ENCODE peak calls at places on chromosomes 2 and 18, in seven cellular contexts. T is foreskin keratinocyte; C is uterus; A is sigmoid colon; F is tibial artery; E is mesendoderm; P is CD8-positive, alpha-beta memory T cell. L is an unnamed sample.

GRCh38 chr2:227106845-227107759 is 56.9 kb downstream of the COL4A4 start:
- DNase-seq in F (no peak), E (peak; percentile 80), C (no peak), P (no peak), A (no peak), T (peak; percentile 8), L (no peak)

GRCh38 chr2:151810506-151810905 is 17.7 kb downstream of the ARL5A start:
- DNase-seq in E (no peak), F (no peak), P (no peak), A (no peak), C (no peak), T (no peak), L (no peak)

GRCh38 chr2:233139875-233140585 is 79.9 kb downstream of the INPP5D start:
- DNase-seq in A (no peak), P (no peak), F (no peak), C (no peak), E (no peak), T (no peak), L (no peak)

GRCh38 chr2:25041307-25041927 is 459 bp upstream of the EFR3B start:
- DNase-seq in A (peak; percentile 80), P (peak; percentile 15), F (peak; percentile 29), C (peak; percentile 54), E (peak; percentile 84), T (no peak), L (no peak)

GRCh38 chr2:227402959-227403358 is 15.2 kb upstream of the SCYGR1 start:
- DNase-seq in F (no peak), A (no peak), C (no peak), E (peak; percentile 35), P (no peak), T (peak; percentile 54), L (no peak)

GRCh38 chr2:205650450-205650849 is 31.9 kb upstream of the NRP2 start:
- DNase-seq in P (no peak), T (no peak), E (peak; percentile 90), A (no peak), C (no peak), F (no peak), L (no peak)

GRCh38 chr2:96985630-96986385 is 572 bp downstream of the FAM178B start:
- DNase-seq in E (no peak), C (peak; percentile 71), F (no peak), P (no peak), A (no peak), T (no peak), L (no peak)

GRCh38 chr2:110755494-110756078 is 23.2 kb downstream of the ACOXL start:
- DNase-seq in T (no peak), P (no peak), E (no peak), F (no peak), A (no peak), C (no peak), L (no peak)

GRCh38 chr2:19850526-19851050 is 51.2 kb downstream of the TTC32 start:
- DNase-seq in T (no peak), P (no peak), C (no peak), F (no peak), A (no peak), E (no peak), L (no peak)

GRCh38 chr18:36766836-36767235 is 62.0 kb downstream of the TPGS2 start:
- DNase-seq in T (no peak), A (no peak), P (no peak), C (no peak), F (no peak), E (no peak), L (no peak)

GRCh38 chr2:173264603-173265366 is 89.9 kb upstream of the CDCA7 start:
- DNase-seq in E (peak; percentile 52), P (no peak), A (no peak), C (no peak), F (peak; percentile 42), T (no peak), L (no peak)

GRCh38 chr2:174597347-174598047 is at the start of gene WIPF1:
- DNase-seq in P (peak; percentile 57), F (no peak), T (no peak), A (no peak), E (no peak), C (no peak), L (no peak)

GRCh38 chr2:238569415-238570195 is 142.9 kb downstream of the ASB1 start:
- DNase-seq in A (no peak), F (peak; percentile 68), P (no peak), T (no peak), E (no peak), C (no peak), L (peak; percentile 71)

GRCh38 chr18:58499527-58499926 is 129.4 kb downstream of the ALPK2 start:
- DNase-seq in A (no peak), P (no peak), T (no peak), F (no peak), E (no peak), C (no peak), L (no peak)

GRCh38 chr2:131402320-131403049 is 38.5 kb upstream of the RAB6D start:
- DNase-seq in A (no peak), T (no peak), C (no peak), E (no peak), P (no peak), F (no peak), L (no peak)

GRCh38 chr2:151614606-151615306 is 119.5 kb downstream of the NEB start:
- DNase-seq in P (no peak), C (no peak), T (no peak), F (no peak), A (no peak), E (no peak), L (no peak)

GRCh38 chr18:75160315-75160714 is 48.6 kb downstream of the PTGR3 start:
- DNase-seq in A (no peak), F (no peak), P (no peak), E (peak; percentile 10), C (no peak), T (no peak), L (no peak)

GRCh38 chr2:79223539-79223938 is 64.0 kb upstream of the REG3A start:
- DNase-seq in F (no peak), A (no peak), P (no peak), E (no peak), T (no peak), C (no peak), L (no peak)

GRCh38 chr2:170813611-170814550 is 2.8 kb upstream of the GAD1 start:
- DNase-seq in E (peak; percentile 97), C (no peak), F (no peak), A (no peak), T (no peak), P (no peak), L (no peak)

GRCh38 chr2:197453914-197454398 is 604 bp downstream of the COQ10B start:
- DNase-seq in P (peak; percentile 75), E (peak; percentile 95), T (no peak), A (peak; percentile 93), C (peak; percentile 77), F (peak; percentile 83), L (no peak)

GRCh38 chr2:161250864-161251436 is 57.3 kb upstream of the PSMD14 start:
- DNase-seq in F (no peak), T (peak; percentile 67), P (no peak), C (no peak), A (no peak), E (peak; percentile 92), L (no peak)

GRCh38 chr2:44741507-44741906 is 200.0 kb upstream of the SIX3 start:
- DNase-seq in C (no peak), T (no peak), E (no peak), P (no peak), A (no peak), F (no peak), L (no peak)

DNA sequence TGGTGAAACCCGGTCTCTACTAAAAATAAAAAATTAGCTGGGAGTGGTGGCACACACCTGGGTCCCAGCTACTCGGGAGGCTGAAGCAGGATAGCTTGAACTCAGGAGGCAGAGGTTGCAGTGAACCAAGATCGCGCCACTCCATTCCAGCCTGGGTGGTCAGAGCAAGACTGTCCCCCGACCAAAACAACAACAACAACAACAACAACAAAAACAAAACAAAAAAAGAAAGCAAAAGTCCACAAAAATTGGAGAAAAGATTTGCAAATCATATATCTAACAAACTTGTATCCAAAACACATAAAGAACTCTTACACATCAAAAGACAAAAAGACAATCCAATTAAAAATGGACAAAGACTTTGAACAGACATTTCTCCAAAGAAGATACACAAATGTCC is 10.4 kb downstream of the PPM1G start:
- DNase-seq in A (no peak), C (no peak), P (no peak), F (no peak), E (no peak), T (no peak), L (no peak)
- H3K27ac ChIP-seq in A (no peak overlapping the region), C (no peak overlapping the region), P (no peak overlapping the region), F (no peak overlapping the region), E (no peak overlapping the region), T (no peak overlapping the region), L (no peak overlapping the region)

GRCh38 chr2:203993011-203993410 is 56.4 kb downstream of the ICOS start:
- DNase-seq in C (no peak), E (no peak), T (no peak), P (no peak), F (no peak), A (no peak), L (no peak)
- H3K27ac ChIP-seq in C (no peak overlapping the region), E (no peak overlapping the region), T (no peak overlapping the region), P (no peak overlapping the region), F (no peak overlapping the region), A (no peak overlapping the region), L (no peak overlapping the region)

GRCh38 chr2:39306626-39307025 is 62.9 kb upstream of the CDKL4 start:
- DNase-seq in P (no peak), C (no peak), E (peak; percentile 51), F (no peak), A (no peak), T (no peak), L (no peak)
- H3K27ac ChIP-seq in P (no peak overlapping the region), C (no peak overlapping the region), E (no peak overlapping the region), F (no peak overlapping the region), A (no peak overlapping the region), T (no peak overlapping the region), L (no peak overlapping the region)

GRCh38 chr18:13451661-13452447 is 233.3 kb downstream of the LDLRAD4 start:
- DNase-seq in E (peak; percentile 37), T (no peak), A (peak; percentile 58), P (no peak), C (no peak), F (no peak), L (no peak)
- H3K27ac ChIP-seq in E (no peak overlapping the region), T (no peak overlapping the region), A (peak overlapping the region; percentile 31), P (no peak overlapping the region), C (no peak overlapping the region), F (peak overlapping the region; percentile 28), L (peak overlapping the region; percentile 74)

GRCh38 chr18:76476665-76477561 is 18.1 kb downstream of the ZNF516 start:
- DNase-seq in E (no peak), T (no peak), A (no peak), P (no peak), C (no peak), F (no peak), L (no peak)
- H3K27ac ChIP-seq in E (no peak overlapping the region), T (no peak overlapping the region), A (peak overlapping the region; percentile 76), P (no peak overlapping the region), C (peak overlapping the region; percentile 75), F (peak overlapping the region; percentile 17), L (peak overlapping the region; percentile 42)

GRCh38 chr18:67425724-67426123 is 90.8 kb downstream of the DSEL start:
- DNase-seq in C (no peak), A (no peak), P (no peak), T (peak; percentile 89), E (no peak), F (no peak), L (no peak)
- H3K27ac ChIP-seq in C (no peak overlapping the region), A (no peak overlapping the region), P (no peak overlapping the region), T (no peak overlapping the region), E (no peak overlapping the region), F (no peak overlapping the region), L (no peak overlapping the region)

L was measured in ascending aorta.